ENCODE peak calls at places on chromosome 7, in ten cellular contexts. F is astrocyte, O is OCI-LY7, M is tibial nerve, Z is ovary, H is upper lobe of left lung, B is neural progenitor cell, A is BJ, D is colonic mucosa, S is osteocyte. T is an unnamed sample.

GRCh38 chr7:117061751-117062150 is 108.5 kb downstream of the ST7 start:
- DNase-seq in Z (no peak), H (no peak), D (no peak), S (no peak), B (no peak), A (no peak), F (peak; percentile 43), M (no peak), O (no peak), T (no peak)

GRCh38 chr7:32390210-32390609 is 100.0 kb downstream of the LSM5 start:
- DNase-seq in H (no peak), M (no peak), F (no peak), B (no peak), D (no peak), S (no peak), Z (no peak), A (no peak), O (no peak), T (no peak)

GRCh38 chr7:130242198-130243014 is 24.3 kb upstream of the CPA2 start:
- DNase-seq in D (peak; percentile 60), S (no peak), A (no peak), H (peak; percentile 47), Z (peak; percentile 48), F (peak; percentile 86), B (peak; percentile 74), M (peak; percentile 41), O (peak; percentile 33), T (no peak)

GRCh38 chr7:6290345-6290744 is 17.9 kb upstream of the CYTH3 start:
- DNase-seq in H (no peak), B (no peak), Z (no peak), S (no peak), M (no peak), A (no peak), F (no peak), D (no peak), O (no peak), T (no peak)

GRCh38 chr7:69747144-69747543 is 148.9 kb downstream of the AUTS2 start:
- DNase-seq in F (no peak), D (no peak), S (no peak), H (no peak), A (no peak), B (no peak), M (no peak), O (peak; percentile 13), Z (no peak), T (no peak)

GRCh38 chr7:65731562-65732035 is 141.3 kb upstream of the VKORC1L1 start:
- DNase-seq in H (peak; percentile 50), B (peak; percentile 73), A (no peak), D (no peak), M (no peak), F (peak; percentile 1), O (no peak), S (no peak), Z (no peak), T (no peak)

GRCh38 chr7:31092606-31093005 is 40.5 kb downstream of the ADCYAP1R1 start:
- DNase-seq in D (no peak), F (no peak), O (no peak), H (no peak), M (no peak), A (no peak), S (no peak), B (no peak), Z (no peak), T (no peak)

GRCh38 chr7:156778668-156779067 is 114.3 kb downstream of the LMBR1 start:
- DNase-seq in D (no peak), O (no peak), M (no peak), A (no peak), B (no peak), H (no peak), F (no peak), S (no peak), Z (no peak), T (no peak)

GRCh38 chr7:139328375-139328774 is 12.8 kb upstream of the FMC1 start:
- DNase-seq in F (peak; percentile 63), O (no peak), B (no peak), M (no peak), A (peak; percentile 38), S (peak; percentile 54), H (no peak), D (no peak), Z (no peak), T (no peak)

GRCh38 chr7:50650057-50650664 is 85.0 kb upstream of the DDC start:
- DNase-seq in D (no peak), S (no peak), A (no peak), M (no peak), H (no peak), F (no peak), Z (no peak), O (no peak), B (no peak), T (no peak)

GRCh38 chr7:44176486-44176885 is 12.8 kb downstream of the GCK start:
- DNase-seq in S (peak; percentile 79), H (no peak), D (no peak), F (no peak), M (no peak), O (no peak), A (no peak), B (no peak), Z (no peak), T (peak; percentile 53)

GRCh38 chr7:143347950-143348349 is 14.6 kb downstream of the FAM131B start:
- DNase-seq in F (no peak), D (no peak), B (no peak), A (no peak), H (no peak), S (no peak), M (no peak), Z (no peak), O (no peak), T (no peak)

GRCh38 chr7:90483236-90483635 is 13.8 kb downstream of the PTTG1IP2 start:
- DNase-seq in H (no peak), B (no peak), F (no peak), D (no peak), A (no peak), O (no peak), S (no peak), Z (no peak), M (no peak), T (no peak)

GRCh38 chr7:68319061-68319460 is 1279.2 kb upstream of the AUTS2 start:
- DNase-seq in H (no peak), S (no peak), F (no peak), M (no peak), O (no peak), D (no peak), B (no peak), Z (no peak), A (no peak), T (no peak)

GRCh38 chr7:86908948-86909347 is 150.5 kb downstream of the ELAPOR2 start:
- DNase-seq in S (no peak), A (no peak), D (no peak), F (no peak), B (peak; percentile 14), H (no peak), Z (no peak), O (no peak), M (no peak), T (no peak)

GRCh38 chr7:86900886-86901285 is 158.6 kb downstream of the ELAPOR2 start:
- DNase-seq in H (no peak), A (no peak), F (no peak), S (no peak), M (no peak), B (no peak), D (no peak), Z (no peak), O (no peak), T (no peak)

DNA sequence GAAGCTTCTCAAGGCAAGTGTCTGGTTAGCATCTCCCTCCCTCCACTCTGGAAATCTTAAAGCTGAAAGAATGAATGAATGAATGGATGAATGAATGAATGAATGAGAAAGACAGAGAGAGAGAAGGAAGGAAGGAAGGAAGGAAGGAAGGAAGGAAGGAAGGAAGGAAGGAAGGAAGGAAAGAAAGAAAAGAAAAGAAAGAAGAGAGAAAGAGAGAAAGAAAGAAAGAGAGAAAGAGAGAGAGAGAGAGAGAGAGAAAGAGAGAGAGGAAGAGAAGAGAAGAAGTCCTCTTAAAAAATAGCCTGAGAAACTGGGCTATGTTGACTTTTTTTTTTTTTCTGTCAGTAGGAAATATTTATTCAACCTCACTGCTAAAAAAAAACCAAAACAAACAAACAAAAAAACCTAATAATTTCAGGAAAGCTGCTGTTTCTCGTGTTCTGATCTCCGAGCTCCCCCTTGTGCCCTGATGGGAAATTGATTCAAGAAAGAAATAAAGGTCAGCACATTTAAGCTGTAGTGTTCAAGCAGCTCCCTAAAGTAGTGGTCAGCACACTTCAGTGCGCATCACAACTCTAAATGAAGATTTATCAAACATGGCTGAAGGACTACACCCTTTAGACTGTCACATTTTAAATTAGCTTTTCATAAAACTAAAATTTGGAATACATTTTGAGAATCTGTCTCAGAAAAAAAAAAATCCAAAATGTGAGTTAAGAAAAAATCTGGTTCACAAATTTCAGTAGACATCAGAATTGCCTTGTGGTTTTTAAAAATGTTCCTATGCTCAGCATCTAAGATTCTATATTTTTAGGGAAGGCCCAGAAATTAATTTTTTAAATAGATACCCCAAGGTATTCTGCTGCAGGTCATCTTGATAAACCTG is 154.3 kb downstream of the ELAPOR2 start:
- DNase-seq in S (no peak), D (peak; percentile 22), M (peak; percentile 22), F (no peak), H (no peak), A (no peak), Z (no peak), B (peak; percentile 42), O (peak; percentile 13), T (no peak)
- TF ChIP-seq CTCF in S (peak; percentile 67), D (peak; percentile 59), M (peak; percentile 27), F (peak; percentile 63), H (no peak), A (peak; percentile 70), Z (no peak), B (peak; percentile 76), O (peak; percentile 81), T (peak; percentile 79)

GRCh38 chr7:108000875-108001758 is 1.8 kb downstream of the LAMB1 start:
- DNase-seq in H (no peak), D (peak; percentile 80), Z (peak; percentile 55), S (no peak), F (no peak), O (no peak), B (peak; percentile 77), M (no peak), A (no peak), T (no peak)
- TF ChIP-seq CTCF in H (no peak), D (peak; percentile 21), Z (no peak), S (peak; percentile 29), F (no peak), O (no peak), B (peak; percentile 41), M (no peak), A (peak; percentile 40), T (no peak)

DNA sequence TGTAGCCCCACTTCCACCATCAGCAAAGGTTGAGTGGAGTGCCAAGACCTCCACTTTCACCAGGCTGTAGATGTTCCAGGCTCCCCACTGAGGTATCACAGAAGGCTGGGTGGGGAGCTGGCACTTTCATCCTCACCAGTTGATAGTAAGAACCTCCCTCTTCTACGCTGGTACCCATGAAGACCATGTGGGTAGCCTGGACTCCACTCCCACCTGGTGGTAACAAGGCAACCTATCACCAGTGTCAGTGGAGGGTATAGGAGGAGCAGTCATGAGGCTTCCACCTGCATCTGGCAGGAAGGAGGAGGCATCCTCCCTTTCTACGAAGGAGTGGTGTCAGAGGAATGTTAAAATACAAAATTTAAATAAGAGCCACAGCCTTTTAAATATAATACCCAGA is 4.4 kb downstream of the SMIM30 start:
- DNase-seq in D (no peak), H (no peak), O (peak; percentile 41), F (no peak), B (peak; percentile 41), S (no peak), A (no peak), Z (no peak), M (no peak), T (no peak)
- TF ChIP-seq CTCF in D (no peak), H (no peak), O (peak; percentile 49), F (no peak), B (peak; percentile 45), S (no peak), A (no peak), Z (no peak), M (no peak), T (peak; percentile 24)

GRCh38 chr7:55144333-55144954 is 125.6 kb downstream of the EGFR start:
- DNase-seq in A (no peak), S (no peak), O (no peak), D (no peak), M (no peak), H (no peak), Z (no peak), B (peak; percentile 35), F (no peak), T (no peak)
- TF ChIP-seq CTCF in A (peak; percentile 28), S (peak; percentile 45), O (peak; percentile 51), D (no peak), M (no peak), H (no peak), Z (no peak), B (peak; percentile 51), F (peak; percentile 14), T (peak; percentile 51)